ENCODE peak calls at places on chromosomes 3 and 15, in seven cellular contexts. One of them, this sample, is unnamed.

GRCh38 chr3:69460034-69460433 is 74.1 kb upstream of the FRMD4B start:
- DNase-seq in cardiac muscle cell: no peak
- DNase-seq in endothelial cell: no peak
- DNase-seq in choroid plexus epithelial cell: no peak
- DNase-seq in lung: no peak
- DNase-seq in MCF 10A: no peak
- DNase-seq in CD14-positive monocyte: no peak
- DNase-seq in this sample: no peak

GRCh38 chr15:82999905-83000671 is 11.4 kb downstream of the C15orf40 start:
- DNase-seq in cardiac muscle cell: peak
- DNase-seq in endothelial cell: no peak
- DNase-seq in choroid plexus epithelial cell: peak
- DNase-seq in lung: no peak
- DNase-seq in MCF 10A: peak
- DNase-seq in CD14-positive monocyte: no peak
- DNase-seq in this sample: peak

GRCh38 chr15:63509056-63509696 is 4.8 kb downstream of the USP3 start:
- DNase-seq in cardiac muscle cell: no peak
- DNase-seq in endothelial cell: no peak
- DNase-seq in choroid plexus epithelial cell: no peak
- DNase-seq in lung: no peak
- DNase-seq in MCF 10A: no peak
- DNase-seq in CD14-positive monocyte: no peak
- DNase-seq in this sample: no peak

GRCh38 chr3:108064293-108064887 is 26.4 kb downstream of the CD47 start:
- DNase-seq in cardiac muscle cell: no peak
- DNase-seq in endothelial cell: no peak
- DNase-seq in choroid plexus epithelial cell: no peak
- DNase-seq in lung: no peak
- DNase-seq in MCF 10A: no peak
- DNase-seq in CD14-positive monocyte: no peak
- DNase-seq in this sample: no peak

GRCh38 chr3:51802091-51802720 is 23.2 kb upstream of the IQCF6 start:
- DNase-seq in cardiac muscle cell: peak
- DNase-seq in endothelial cell: no peak
- DNase-seq in choroid plexus epithelial cell: no peak
- DNase-seq in lung: no peak
- DNase-seq in MCF 10A: no peak
- DNase-seq in CD14-positive monocyte: no peak
- DNase-seq in this sample: no peak

GRCh38 chr3:66693461-66693912 is 192.7 kb upstream of the LRIG1 start:
- DNase-seq in cardiac muscle cell: peak
- DNase-seq in endothelial cell: no peak
- DNase-seq in choroid plexus epithelial cell: peak
- DNase-seq in lung: no peak
- DNase-seq in MCF 10A: no peak
- DNase-seq in CD14-positive monocyte: no peak
- DNase-seq in this sample: no peak

GRCh38 chr15:101016581-101016980 is 97.4 kb downstream of the LRRK1 start:
- DNase-seq in cardiac muscle cell: no peak
- DNase-seq in endothelial cell: no peak
- DNase-seq in choroid plexus epithelial cell: no peak
- DNase-seq in lung: peak
- DNase-seq in MCF 10A: no peak
- DNase-seq in CD14-positive monocyte: peak
- DNase-seq in this sample: no peak

GRCh38 chr3:81684739-81685395 is 76.6 kb downstream of the GBE1 start:
- DNase-seq in cardiac muscle cell: no peak
- DNase-seq in endothelial cell: no peak
- DNase-seq in choroid plexus epithelial cell: no peak
- DNase-seq in lung: no peak
- DNase-seq in MCF 10A: peak
- DNase-seq in CD14-positive monocyte: no peak
- DNase-seq in this sample: no peak

GRCh38 chr15:59296181-59296617 is 76.5 kb downstream of the MYO1E start:
- DNase-seq in cardiac muscle cell: no peak
- DNase-seq in endothelial cell: no peak
- DNase-seq in choroid plexus epithelial cell: peak
- DNase-seq in lung: no peak
- DNase-seq in MCF 10A: peak
- DNase-seq in CD14-positive monocyte: no peak
- DNase-seq in this sample: no peak

GRCh38 chr3:51706788-51707731 is at the start of gene GRM2:
- DNase-seq in cardiac muscle cell: peak
- DNase-seq in endothelial cell: peak
- DNase-seq in choroid plexus epithelial cell: peak
- DNase-seq in lung: peak
- DNase-seq in MCF 10A: no peak
- DNase-seq in CD14-positive monocyte: peak
- DNase-seq in this sample: peak

GRCh38 chr15:101045835-101046691 is 126.9 kb downstream of the LRRK1 start:
- DNase-seq in cardiac muscle cell: no peak
- DNase-seq in endothelial cell: peak
- DNase-seq in choroid plexus epithelial cell: no peak
- DNase-seq in lung: peak
- DNase-seq in MCF 10A: no peak
- DNase-seq in CD14-positive monocyte: no peak
- DNase-seq in this sample: no peak

GRCh38 chr3:124779116-124779515 is 48.9 kb downstream of the UMPS start:
- DNase-seq in cardiac muscle cell: no peak
- DNase-seq in endothelial cell: no peak
- DNase-seq in choroid plexus epithelial cell: no peak
- DNase-seq in lung: no peak
- DNase-seq in MCF 10A: no peak
- DNase-seq in CD14-positive monocyte: no peak
- DNase-seq in this sample: no peak

GRCh38 chr15:39936187-39936586 is 2.3 kb downstream of the EIF2AK4 start:
- DNase-seq in cardiac muscle cell: no peak
- DNase-seq in endothelial cell: no peak
- DNase-seq in choroid plexus epithelial cell: no peak
- DNase-seq in lung: no peak
- DNase-seq in MCF 10A: peak
- DNase-seq in CD14-positive monocyte: no peak
- DNase-seq in this sample: no peak

GRCh38 chr3:48623851-48624547 is 2.4 kb upstream of the TMEM89 start:
- DNase-seq in cardiac muscle cell: no peak
- DNase-seq in endothelial cell: no peak
- DNase-seq in choroid plexus epithelial cell: no peak
- DNase-seq in lung: no peak
- DNase-seq in MCF 10A: no peak
- DNase-seq in CD14-positive monocyte: no peak
- DNase-seq in this sample: no peak

DNA sequence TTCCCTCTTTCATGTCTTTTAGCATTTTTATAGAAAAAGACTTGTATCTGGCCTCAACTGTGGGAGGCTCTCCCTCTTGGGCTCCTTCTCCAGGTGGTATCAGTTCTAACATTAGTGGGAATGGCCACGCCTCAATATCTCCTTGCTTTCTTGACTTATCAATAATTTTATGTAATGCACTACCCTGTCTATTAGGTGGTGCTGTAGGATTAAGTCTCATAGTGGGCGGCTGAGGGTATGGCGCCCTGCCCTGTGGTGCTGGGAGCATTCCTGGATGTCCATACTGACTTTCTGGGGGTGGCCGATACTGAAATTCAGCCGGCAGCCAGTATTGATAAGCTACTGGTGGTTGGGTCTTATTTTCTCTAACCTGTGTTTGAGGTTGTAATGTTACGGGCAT is 8.7 kb upstream of the RPUSD3 start:
- DNase-seq in cardiac muscle cell: no peak
- DNase-seq in endothelial cell: no peak
- DNase-seq in choroid plexus epithelial cell: no peak
- DNase-seq in lung: no peak
- DNase-seq in MCF 10A: no peak
- DNase-seq in CD14-positive monocyte: no peak
- DNase-seq in this sample: no peak
- TF ChIP-seq CTCF in cardiac muscle cell: no peak
- TF ChIP-seq CTCF in endothelial cell: no peak
- TF ChIP-seq CTCF in choroid plexus epithelial cell: no peak
- TF ChIP-seq CTCF in lung: no peak
- TF ChIP-seq CTCF in MCF 10A: no peak
- TF ChIP-seq CTCF in CD14-positive monocyte: no peak
- TF ChIP-seq CTCF in this sample: no peak

GRCh38 chr3:193145248-193145647 is 95.8 kb upstream of the PLAAT1 start:
- DNase-seq in cardiac muscle cell: no peak
- DNase-seq in endothelial cell: no peak
- DNase-seq in choroid plexus epithelial cell: no peak
- DNase-seq in lung: no peak
- DNase-seq in MCF 10A: no peak
- DNase-seq in CD14-positive monocyte: no peak
- DNase-seq in this sample: no peak

GRCh38 chr3:193148678-193149473 is 92.1 kb upstream of the PLAAT1 start:
- DNase-seq in cardiac muscle cell: no peak
- DNase-seq in endothelial cell: no peak
- DNase-seq in choroid plexus epithelial cell: no peak
- DNase-seq in lung: no peak
- DNase-seq in MCF 10A: no peak
- DNase-seq in CD14-positive monocyte: no peak
- DNase-seq in this sample: no peak

GRCh38 chr3:193149998-193150397 is 91.0 kb upstream of the PLAAT1 start:
- DNase-seq in cardiac muscle cell: no peak
- DNase-seq in endothelial cell: no peak
- DNase-seq in choroid plexus epithelial cell: no peak
- DNase-seq in lung: no peak
- DNase-seq in MCF 10A: peak
- DNase-seq in CD14-positive monocyte: no peak
- DNase-seq in this sample: no peak
- TF ChIP-seq CTCF in cardiac muscle cell: no peak
- TF ChIP-seq CTCF in endothelial cell: no peak
- TF ChIP-seq CTCF in choroid plexus epithelial cell: no peak
- TF ChIP-seq CTCF in lung: no peak
- TF ChIP-seq CTCF in MCF 10A: no peak
- TF ChIP-seq CTCF in CD14-positive monocyte: no peak
- TF ChIP-seq CTCF in this sample: no peak

DNA sequence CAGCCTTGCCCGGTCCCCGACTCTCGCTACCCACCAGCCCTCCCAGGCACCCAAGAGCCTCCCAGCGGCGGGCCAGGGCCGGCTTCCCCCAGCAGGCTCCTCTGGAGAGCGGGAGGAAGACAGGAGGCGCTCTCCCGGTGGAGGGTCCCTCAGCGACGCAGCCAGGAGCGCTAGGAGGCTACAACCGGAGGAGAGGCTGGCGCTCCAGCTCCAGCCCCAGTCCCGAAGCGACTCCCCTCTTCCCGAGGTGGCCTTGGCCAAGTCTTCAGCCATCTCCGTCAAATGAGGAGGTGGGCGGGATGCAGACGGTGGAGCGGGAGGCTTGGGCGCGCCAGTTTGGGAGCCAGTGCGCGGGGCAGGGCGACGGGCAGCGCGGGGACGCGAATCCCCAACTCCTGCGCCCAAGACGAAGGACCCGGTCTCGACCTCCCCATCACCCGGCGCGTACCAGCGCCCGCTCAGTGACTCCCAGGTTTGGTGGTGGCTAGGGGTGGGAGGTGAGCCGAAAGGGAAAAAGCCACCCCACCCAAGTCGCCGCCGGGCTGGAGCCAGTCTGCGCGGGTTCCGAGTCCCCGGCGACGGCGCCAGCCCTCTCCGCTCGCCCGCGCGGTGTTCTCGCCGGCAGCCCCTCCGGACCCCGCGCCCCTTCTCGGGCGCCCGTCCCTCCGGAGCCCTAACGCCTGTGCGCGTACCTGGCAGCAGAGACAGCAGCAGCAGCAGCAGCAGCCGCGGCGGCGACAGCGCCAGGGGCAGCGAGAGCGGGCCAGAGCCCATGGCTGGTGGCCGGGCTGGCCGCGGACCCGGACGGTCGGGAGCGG is 566 bp downstream of the CHRNA3 start:
- DNase-seq in cardiac muscle cell: peak
- DNase-seq in endothelial cell: peak
- DNase-seq in choroid plexus epithelial cell: peak
- DNase-seq in lung: no peak
- DNase-seq in MCF 10A: no peak
- DNase-seq in CD14-positive monocyte: no peak
- DNase-seq in this sample: no peak
- TF ChIP-seq CTCF in cardiac muscle cell: peak
- TF ChIP-seq CTCF in endothelial cell: no peak
- TF ChIP-seq CTCF in choroid plexus epithelial cell: peak
- TF ChIP-seq CTCF in lung: no peak
- TF ChIP-seq CTCF in MCF 10A: no peak
- TF ChIP-seq CTCF in CD14-positive monocyte: no peak
- TF ChIP-seq CTCF in this sample: no peak

GRCh38 chr15:44246521-44247268 is 41.8 kb upstream of the GOLM2 start:
- DNase-seq in cardiac muscle cell: no peak
- DNase-seq in endothelial cell: no peak
- DNase-seq in choroid plexus epithelial cell: no peak
- DNase-seq in lung: no peak
- DNase-seq in MCF 10A: no peak
- DNase-seq in CD14-positive monocyte: no peak
- DNase-seq in this sample: no peak

GRCh38 chr15:44243146-44243545 is 45.4 kb upstream of the GOLM2 start:
- DNase-seq in cardiac muscle cell: no peak
- DNase-seq in endothelial cell: no peak
- DNase-seq in choroid plexus epithelial cell: no peak
- DNase-seq in lung: no peak
- DNase-seq in MCF 10A: no peak
- DNase-seq in CD14-positive monocyte: no peak
- DNase-seq in this sample: no peak

GRCh38 chr15:44243829-44244228 is 44.7 kb upstream of the GOLM2 start:
- DNase-seq in cardiac muscle cell: no peak
- DNase-seq in endothelial cell: no peak
- DNase-seq in choroid plexus epithelial cell: no peak
- DNase-seq in lung: no peak
- DNase-seq in MCF 10A: no peak
- DNase-seq in CD14-positive monocyte: no peak
- DNase-seq in this sample: no peak
- TF ChIP-seq CTCF in cardiac muscle cell: no peak
- TF ChIP-seq CTCF in endothelial cell: no peak
- TF ChIP-seq CTCF in choroid plexus epithelial cell: peak
- TF ChIP-seq CTCF in lung: no peak
- TF ChIP-seq CTCF in MCF 10A: no peak
- TF ChIP-seq CTCF in CD14-positive monocyte: no peak
- TF ChIP-seq CTCF in this sample: no peak

GRCh38 chr15:24766511-24767133 is 91.0 kb downstream of the NPAP1 start:
- DNase-seq in cardiac muscle cell: no peak
- DNase-seq in endothelial cell: no peak
- DNase-seq in choroid plexus epithelial cell: no peak
- DNase-seq in lung: no peak
- DNase-seq in MCF 10A: no peak
- DNase-seq in CD14-positive monocyte: no peak
- DNase-seq in this sample: no peak

GRCh38 chr15:24764375-24765171 is 89.0 kb downstream of the NPAP1 start:
- DNase-seq in cardiac muscle cell: no peak
- DNase-seq in endothelial cell: no peak
- DNase-seq in choroid plexus epithelial cell: no peak
- DNase-seq in lung: no peak
- DNase-seq in MCF 10A: no peak
- DNase-seq in CD14-positive monocyte: no peak
- DNase-seq in this sample: no peak

GRCh38 chr15:24763891-24764290 is 88.3 kb downstream of the NPAP1 start:
- DNase-seq in cardiac muscle cell: no peak
- DNase-seq in endothelial cell: no peak
- DNase-seq in choroid plexus epithelial cell: no peak
- DNase-seq in lung: no peak
- DNase-seq in MCF 10A: no peak
- DNase-seq in CD14-positive monocyte: no peak
- DNase-seq in this sample: no peak

GRCh38 chr15:24760066-24760465 is 84.5 kb downstream of the NPAP1 start:
- DNase-seq in cardiac muscle cell: no peak
- DNase-seq in endothelial cell: no peak
- DNase-seq in choroid plexus epithelial cell: no peak
- DNase-seq in lung: no peak
- DNase-seq in MCF 10A: no peak
- DNase-seq in CD14-positive monocyte: no peak
- DNase-seq in this sample: no peak

GRCh38 chr15:24761704-24762302 is 86.2 kb downstream of the NPAP1 start:
- DNase-seq in cardiac muscle cell: no peak
- DNase-seq in endothelial cell: no peak
- DNase-seq in choroid plexus epithelial cell: peak
- DNase-seq in lung: no peak
- DNase-seq in MCF 10A: no peak
- DNase-seq in CD14-positive monocyte: no peak
- DNase-seq in this sample: no peak
- TF ChIP-seq CTCF in cardiac muscle cell: peak
- TF ChIP-seq CTCF in endothelial cell: peak
- TF ChIP-seq CTCF in choroid plexus epithelial cell: peak
- TF ChIP-seq CTCF in lung: no peak
- TF ChIP-seq CTCF in MCF 10A: peak
- TF ChIP-seq CTCF in CD14-positive monocyte: peak
- TF ChIP-seq CTCF in this sample: no peak